ENCODE peak calls at places on chromosome 3, in five cellular contexts. P is endothelial cell, R is dorsolateral prefrontal cortex, B is IMR-90, A is breast epithelium. T is an unnamed sample.

GRCh38 chr3:155948476-155948875 is 78.0 kb downstream of the GMPS start:
- DNase-seq in P (no peak), R (no peak), B (peak; percentile 42), A (no peak), T (no peak)

GRCh38 chr3:80158332-80158731 is 390.5 kb upstream of the ROBO1 start:
- DNase-seq in P (no peak), R (no peak), B (no peak), A (no peak), T (no peak)

GRCh38 chr3:134795776-134796312 is 784 bp downstream of the EPHB1 start:
- DNase-seq in P (no peak), R (peak; percentile 38), B (peak; percentile 8), A (no peak), T (no peak)

GRCh38 chr3:195061756-195062655 is 209.0 kb downstream of the XXYLT1 start:
- DNase-seq in P (no peak), R (no peak), B (no peak), A (no peak), T (no peak)

GRCh38 chr3:28948685-28949084 is 332.2 kb upstream of the RBMS3 start:
- DNase-seq in P (no peak), R (no peak), B (no peak), A (no peak), T (no peak)

GRCh38 chr3:50486219-50486888 is 17.1 kb downstream of the CACNA2D2 start:
- DNase-seq in P (no peak), R (no peak), B (peak; percentile 17), A (no peak), T (no peak)

GRCh38 chr3:87855626-87856025 is 203.2 kb downstream of the CGGBP1 start:
- DNase-seq in P (no peak), R (no peak), B (no peak), A (no peak), T (no peak)

GRCh38 chr3:45026957-45027356 is 854 bp downstream of the CLEC3B start:
- DNase-seq in P (no peak), R (no peak), B (peak; percentile 34), A (no peak), T (no peak)

GRCh38 chr3:16768956-16769355 is 115.8 kb upstream of the PLCL2 start:
- DNase-seq in P (no peak), R (no peak), B (no peak), A (no peak), T (no peak)

GRCh38 chr3:183211390-183211789 is 41.7 kb upstream of the B3GNT5 start:
- DNase-seq in P (no peak), R (peak; percentile 54), B (no peak), A (no peak), T (no peak)

GRCh38 chr3:41920406-41920970 is 41.4 kb downstream of the ULK4 start:
- DNase-seq in P (no peak), R (no peak), B (no peak), A (no peak), T (no peak)

GRCh38 chr3:157502916-157503620 is at the start of gene VEPH1:
- DNase-seq in P (no peak), R (no peak), B (peak; percentile 85), A (no peak), T (no peak)

GRCh38 chr3:128098234-128098633 is 25.4 kb downstream of the RUVBL1 start:
- DNase-seq in P (no peak), R (no peak), B (no peak), A (no peak), T (no peak)

GRCh38 chr3:64140651-64141050 is 84.6 kb downstream of the PRICKLE2 start:
- DNase-seq in P (no peak), R (no peak), B (no peak), A (no peak), T (no peak)

GRCh38 chr3:57164217-57164605 is 942 bp downstream of the IL17RD start:
- DNase-seq in P (no peak), R (no peak), B (peak; percentile 18), A (peak; percentile 58), T (no peak)

GRCh38 chr3:168752339-168752738 is 656.6 kb upstream of the GOLIM4 start:
- DNase-seq in P (no peak), R (no peak), B (no peak), A (no peak), T (no peak)

GRCh38 chr3:128650096-128651050 is at the start of gene RPN1:
- DNase-seq in P (peak; percentile 96), R (peak; percentile 96), B (peak; percentile 94), A (peak; percentile 97), T (peak; percentile 83)

GRCh38 chr3:16056210-16056607 is 118.3 kb upstream of the GALNT15 start:
- DNase-seq in P (no peak), R (no peak), B (no peak), A (no peak), T (no peak)

GRCh38 chr3:135084404-135084803 is 289.3 kb downstream of the EPHB1 start:
- DNase-seq in P (no peak), R (no peak), B (no peak), A (no peak), T (no peak)

GRCh38 chr3:99753268-99753975 is 64.2 kb upstream of the CMSS1 start:
- DNase-seq in P (peak; percentile 38), R (peak; percentile 30), B (peak; percentile 86), A (no peak), T (no peak)

GRCh38 chr3:159263750-159264561 is 462.1 kb downstream of the MFSD1 start:
- DNase-seq in P (peak; percentile 37), R (no peak), B (peak; percentile 46), A (no peak), T (no peak)

GRCh38 chr3:121490161-121490560 is 55.6 kb downstream of the POLQ start:
- DNase-seq in P (no peak), R (no peak), B (no peak), A (no peak), T (no peak)

GRCh38 chr3:58531956-58532355 is 5.0 kb downstream of the ACOX2 start:
- DNase-seq in P (no peak), R (no peak), B (no peak), A (no peak), T (no peak)
- TF ChIP-seq CTCF in P (no peak), R (no peak), B (no peak), A (no peak), T (no peak)

DNA sequence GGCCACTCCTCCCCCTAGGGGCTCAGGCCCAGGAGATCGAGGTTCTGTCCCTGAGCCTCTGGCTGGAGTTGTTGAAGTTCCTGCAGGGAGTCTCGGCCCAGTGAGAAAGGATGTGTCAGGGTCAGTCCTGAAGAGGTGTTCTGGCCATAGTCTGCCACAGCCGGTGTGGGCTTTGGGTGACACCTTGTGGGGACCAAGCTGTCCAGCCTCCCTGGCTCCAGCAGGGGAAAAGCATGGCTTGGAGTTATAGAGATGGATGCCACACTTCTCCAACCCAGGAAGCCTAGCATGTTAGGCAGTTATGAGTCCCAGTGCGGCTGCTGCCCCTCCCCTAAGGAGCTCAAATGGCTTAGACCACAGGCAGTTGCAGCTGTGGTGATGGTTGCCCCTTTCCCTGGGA is 945.6 kb upstream of the GBE1 start:
- DNase-seq in P (no peak), R (no peak), B (no peak), A (no peak), T (no peak)
- TF ChIP-seq CTCF in P (no peak), R (no peak), B (no peak), A (peak; percentile 22), T (no peak)

GRCh38 chr3:67896130-67896529 is 241.7 kb upstream of the SUCLG2 start:
- DNase-seq in P (no peak), R (no peak), B (no peak), A (no peak), T (no peak)

GRCh38 chr3:67898916-67899315 is 244.5 kb upstream of the SUCLG2 start:
- DNase-seq in P (no peak), R (no peak), B (no peak), A (no peak), T (no peak)

GRCh38 chr3:67906256-67906655 is 251.8 kb upstream of the SUCLG2 start:
- DNase-seq in P (no peak), R (no peak), B (no peak), A (no peak), T (no peak)

GRCh38 chr3:67897686-67898336 is 243.4 kb upstream of the SUCLG2 start:
- DNase-seq in P (no peak), R (no peak), B (no peak), A (no peak), T (no peak)

GRCh38 chr3:67901681-67902080 is 247.3 kb upstream of the SUCLG2 start:
- DNase-seq in P (no peak), R (no peak), B (no peak), A (no peak), T (no peak)
- TF ChIP-seq CTCF in P (peak; percentile 15), R (no peak), B (no peak), A (no peak), T (no peak)

GRCh38 chr3:105367063-105367405 is 325 bp downstream of the ALCAM start:
- DNase-seq in P (peak; percentile 36), R (no peak), B (no peak), A (no peak), T (no peak)
- TF ChIP-seq CTCF in P (no peak), R (no peak), B (no peak), A (no peak), T (no peak)

GRCh38 chr3:142224482-142225072 is 808 bp downstream of the GK5 start:
- DNase-seq in P (no peak), R (no peak), B (no peak), A (peak; percentile 59), T (no peak)

GRCh38 chr3:142223282-142223681 is 2.1 kb downstream of the GK5 start:
- DNase-seq in P (no peak), R (no peak), B (no peak), A (no peak), T (no peak)

GRCh38 chr3:142228964-142229363 is 3.6 kb upstream of the GK5 start:
- DNase-seq in P (no peak), R (no peak), B (no peak), A (no peak), T (no peak)

GRCh38 chr3:142225885-142226215 is 465 bp upstream of the GK5 start:
- DNase-seq in P (no peak), R (no peak), B (no peak), A (no peak), T (no peak)

DNA sequence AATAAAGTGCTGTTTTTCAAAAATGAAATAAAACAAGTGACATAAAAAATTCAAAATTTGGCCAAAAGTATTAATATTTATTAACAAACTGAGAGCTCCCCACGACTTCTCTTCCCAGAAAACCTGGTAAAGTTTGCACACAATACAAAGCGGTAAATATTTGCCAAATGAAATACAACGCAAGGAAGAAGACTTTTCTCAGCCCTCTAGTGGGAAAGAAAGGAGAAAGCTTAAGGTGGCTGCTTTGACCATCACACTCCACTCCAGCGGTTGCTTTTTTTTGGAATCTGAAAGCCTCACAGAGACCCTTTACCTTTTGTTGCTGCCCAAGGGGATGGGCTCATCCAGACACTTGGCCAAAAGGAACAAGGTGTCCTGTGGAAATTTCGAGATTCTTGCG is 1.1 kb upstream of the GK5 start:
- DNase-seq in P (no peak), R (no peak), B (no peak), A (no peak), T (no peak)
- TF ChIP-seq CTCF in P (no peak), R (no peak), B (peak; percentile 8), A (no peak), T (no peak)

DNA sequence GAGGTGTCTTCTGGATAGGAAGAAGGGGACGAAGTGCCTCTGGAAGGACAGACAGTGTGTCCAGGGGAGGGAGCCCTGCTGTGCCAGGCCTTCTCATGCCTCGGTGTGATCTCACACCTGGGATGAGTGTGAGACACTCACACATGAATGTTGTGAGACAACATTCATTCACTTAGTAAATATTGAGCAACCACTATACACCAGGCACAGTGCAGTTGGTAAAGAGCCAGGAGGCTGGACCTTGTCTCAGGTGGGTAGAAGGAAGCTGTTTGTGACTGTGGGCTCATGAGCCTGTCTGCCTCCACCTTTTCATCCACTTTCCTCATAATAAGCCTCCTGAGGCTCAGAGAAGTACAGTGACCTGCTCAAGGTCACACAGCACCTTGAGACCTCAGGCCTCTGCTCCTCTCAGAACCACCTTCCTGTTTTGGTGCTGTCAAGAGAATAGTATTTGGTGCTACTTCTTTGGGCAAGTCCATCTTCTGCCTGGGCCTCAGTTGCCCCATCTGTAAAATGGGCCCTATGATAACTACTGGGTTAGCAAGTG is 20.9 kb downstream of the SLC6A6 start:
- DNase-seq in P (no peak), R (no peak), B (no peak), A (no peak), T (no peak)
- TF ChIP-seq CTCF in P (no peak), R (no peak), B (no peak), A (no peak), T (no peak)